ENCODE peak calls at places on chromosomes 1 and 21, in nine cellular contexts. F, E, V, G, I, Y, M, S and Z are unnamed samples.

GRCh38 chr21:32094792-32095191 is 184.1 kb downstream of the MIS18A start:
- DNase-seq in F (no peak), E (no peak), V (no peak), G (no peak), I (no peak), Y (no peak), M (peak; percentile 56), S (no peak), Z (no peak)

GRCh38 chr1:11921022-11921421 is 5.2 kb downstream of the KIAA2013 start:
- DNase-seq in F (no peak), E (peak; percentile 54), V (no peak), G (no peak), I (no peak), Y (no peak), M (no peak), S (no peak), Z (no peak)

GRCh38 chr1:111592389-111593361 is 26.9 kb upstream of the RAP1A start:
- DNase-seq in F (no peak), E (peak; percentile 9), V (peak; percentile 55), G (peak; percentile 98), I (peak; percentile 90), Y (peak; percentile 74), M (peak; percentile 88), S (peak; percentile 87), Z (peak; percentile 92)

GRCh38 chr1:172286629-172287076 is 133.8 kb upstream of the C1orf105 start:
- DNase-seq in F (no peak), E (no peak), V (peak; percentile 70), G (peak; percentile 2), I (no peak), Y (peak; percentile 51), M (no peak), S (no peak), Z (no peak)

GRCh38 chr1:63487336-63488065 is 35.5 kb downstream of the ITGB3BP start:
- DNase-seq in F (no peak), E (no peak), V (peak; percentile 85), G (no peak), I (no peak), Y (no peak), M (no peak), S (no peak), Z (no peak)

GRCh38 chr21:45562965-45563364 is 20.7 kb upstream of the SLC19A1 start:
- DNase-seq in F (no peak), E (no peak), V (no peak), G (peak; percentile 71), I (peak; percentile 40), Y (no peak), M (peak; percentile 5), S (no peak), Z (no peak)

GRCh38 chr1:5976726-5977493 is 15.3 kb downstream of the NPHP4 start:
- DNase-seq in F (no peak), E (no peak), V (no peak), G (no peak), I (no peak), Y (no peak), M (no peak), S (no peak), Z (no peak)

GRCh38 chr1:72066431-72066830 is 215.9 kb downstream of the NEGR1 start:
- DNase-seq in F (no peak), E (peak; percentile 9), V (no peak), G (no peak), I (no peak), Y (no peak), M (no peak), S (no peak), Z (no peak)

GRCh38 chr1:5857508-5858090 is 134.6 kb downstream of the NPHP4 start:
- DNase-seq in F (no peak), E (no peak), V (no peak), G (no peak), I (no peak), Y (no peak), M (no peak), S (no peak), Z (no peak)

GRCh38 chr21:26532208-26532607 is 40.9 kb downstream of the CYYR1 start:
- DNase-seq in F (no peak), E (no peak), V (no peak), G (no peak), I (no peak), Y (no peak), M (no peak), S (no peak), Z (no peak)

GRCh38 chr1:156510709-156511108 is 10.1 kb upstream of the MEF2D start:
- DNase-seq in F (no peak), E (no peak), V (peak; percentile 61), G (peak; percentile 100), I (peak; percentile 97), Y (peak; percentile 39), M (no peak), S (peak; percentile 85), Z (no peak)

GRCh38 chr1:97423397-97423796 is 497.4 kb downstream of the DPYD start:
- DNase-seq in F (no peak), E (peak; percentile 54), V (no peak), G (no peak), I (no peak), Y (no peak), M (no peak), S (no peak), Z (no peak)

GRCh38 chr1:151860504-151861187 is 7.1 kb upstream of the THEM5 start:
- DNase-seq in F (peak; percentile 44), E (no peak), V (no peak), G (no peak), I (no peak), Y (no peak), M (peak; percentile 58), S (no peak), Z (no peak)

GRCh38 chr1:246703581-246703980 is 20.6 kb upstream of the SCCPDH start:
- DNase-seq in F (no peak), E (no peak), V (no peak), G (no peak), I (no peak), Y (no peak), M (no peak), S (no peak), Z (no peak)

GRCh38 chr1:20486457-20487235 is 636 bp upstream of the CAMK2N1 start:
- DNase-seq in F (no peak), E (peak; percentile 94), V (no peak), G (peak; percentile 71), I (no peak), Y (peak; percentile 52), M (peak; percentile 89), S (peak; percentile 81), Z (no peak)

GRCh38 chr1:227951624-227952373 is 4.1 kb upstream of the WNT9A start:
- DNase-seq in F (no peak), E (no peak), V (no peak), G (no peak), I (peak; percentile 50), Y (peak; percentile 4), M (peak; percentile 15), S (no peak), Z (no peak)

GRCh38 chr1:111615874-111616715 is 3.5 kb upstream of the RAP1A start:
- DNase-seq in F (no peak), E (no peak), V (no peak), G (no peak), I (no peak), Y (no peak), M (no peak), S (no peak), Z (no peak)

GRCh38 chr1:164853146-164853545 is 294.2 kb downstream of the PBX1 start:
- DNase-seq in F (no peak), E (no peak), V (no peak), G (no peak), I (no peak), Y (no peak), M (no peak), S (no peak), Z (no peak)

GRCh38 chr1:157770442-157771043 is 6.4 kb downstream of the FCRL2 start:
- DNase-seq in F (peak; percentile 13), E (peak; percentile 46), V (no peak), G (no peak), I (no peak), Y (no peak), M (peak; percentile 73), S (no peak), Z (no peak)

GRCh38 chr21:41673596-41674335 is 93.1 kb downstream of the RIPK4 start:
- DNase-seq in F (no peak), E (no peak), V (no peak), G (no peak), I (no peak), Y (peak; percentile 77), M (no peak), S (no peak), Z (no peak)

GRCh38 chr1:119647734-119648619 is at the start of gene ZNF697:
- DNase-seq in F (peak; percentile 77), E (peak; percentile 95), V (peak; percentile 95), G (peak; percentile 98), I (peak; percentile 98), Y (peak; percentile 99), M (peak; percentile 97), S (peak; percentile 98), Z (peak; percentile 96)
- TF ChIP-seq CTCF in F (peak; percentile 73), E (peak; percentile 55), V (peak; percentile 59), G (peak; percentile 59), I (no peak), Y (no peak), M (peak; percentile 76), S (peak; percentile 48), Z (peak; percentile 51)

DNA sequence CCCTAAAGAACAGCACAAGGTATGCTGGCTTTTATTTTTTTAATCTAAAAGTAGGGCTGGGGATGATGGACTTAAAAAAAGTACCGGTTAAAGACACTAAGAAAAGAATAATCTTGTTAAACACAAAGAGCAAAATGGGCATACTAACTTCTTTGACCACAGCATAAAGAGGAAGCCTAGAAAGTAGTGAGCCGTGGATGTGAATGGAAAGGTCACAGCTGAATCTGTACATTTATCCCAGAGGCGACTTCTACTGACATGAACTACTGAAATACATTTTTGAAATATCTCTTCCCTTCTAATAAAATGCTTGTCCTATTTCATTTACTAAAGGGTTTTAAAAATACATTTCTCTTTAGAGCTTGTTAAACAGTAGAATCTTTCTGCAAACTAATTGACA is 140.7 kb downstream of the SLC45A1 start:
- DNase-seq in F (no peak), E (no peak), V (no peak), G (no peak), I (no peak), Y (no peak), M (no peak), S (no peak), Z (no peak)
- H3K27ac ChIP-seq in F (no peak overlapping the region), E (no peak overlapping the region), V (no peak overlapping the region), G (no peak overlapping the region), I (no peak overlapping the region), Y (no peak overlapping the region), M (no peak overlapping the region), S (no peak overlapping the region), Z (no peak overlapping the region)

GRCh38 chr1:232557661-232558260 is 72.2 kb downstream of the SIPA1L2 start:
- DNase-seq in F (no peak), E (no peak), V (no peak), G (no peak), I (no peak), Y (no peak), M (no peak), S (no peak), Z (no peak)
- TF ChIP-seq CTCF in F (no peak), E (no peak), V (no peak), G (no peak), I (no peak), Y (no peak), M (no peak), S (no peak), Z (no peak)

DNA sequence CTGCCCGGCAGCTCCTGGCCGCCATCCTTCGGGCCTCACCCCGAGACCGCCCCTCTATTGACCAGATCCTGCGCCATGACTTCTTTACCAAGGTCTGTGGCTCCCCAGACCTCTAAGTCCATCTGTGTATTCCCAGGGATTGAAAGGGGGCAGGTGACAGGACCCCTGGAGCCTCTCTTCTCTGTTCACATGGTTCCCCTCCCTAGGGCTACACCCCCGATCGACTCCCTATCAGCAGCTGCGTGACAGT is 2.8 kb downstream of the PLK3 start:
- DNase-seq in F (no peak), E (no peak), V (no peak), G (no peak), I (no peak), Y (no peak), M (no peak), S (peak; percentile 13), Z (no peak)
- H3K27ac ChIP-seq in F (no peak overlapping the region), E (no peak overlapping the region), V (no peak overlapping the region), G (peak overlapping the region; percentile 51), I (peak overlapping the region; percentile 97), Y (no peak overlapping the region), M (peak overlapping the region; percentile 85), S (peak overlapping the region; percentile 100), Z (peak overlapping the region; percentile 99)